ENCODE peak calls at places on chromosomes 11 and 22, in eight cellular contexts. L is kidney epithelial cell; C is nucleus accumbens; Q is Caki2; E is activated effector memory CD4-positive, alpha-beta T cell treated with anti-CD3 and anti-CD28 coated beads, Interleukin-2, amount 50 U/mL, for 16 hours; G is stimulated activated CD8-positive, alpha-beta memory T cell treated with anti-CD3 and anti-CD28 coated beads, Interleukin-15, amount 100 ng/mL, for 1 hour; R is posterior cingulate gyrus; V is pancreas. T is an unnamed sample.

GRCh38 chr11:24312464-24313238 is 184.2 kb upstream of the LUZP2 start:
- DNase-seq in L (no peak), C (no peak), Q (no peak), E (no peak), G (no peak), R (no peak), V (no peak), T (no peak)

GRCh38 chr11:19829109-19829790 is 116.6 kb downstream of the NAV2 start:
- DNase-seq in L (no peak), C (no peak), Q (no peak), E (no peak), G (no peak), R (no peak), V (no peak), T (no peak)

GRCh38 chr11:1117970-1118369 is 39.8 kb upstream of the MUC5AC start:
- DNase-seq in L (no peak), C (no peak), Q (no peak), E (peak; percentile 53), G (no peak), R (no peak), V (no peak), T (no peak)

GRCh38 chr11:117000039-117000740 is 98.0 kb downstream of the SIK3 start:
- DNase-seq in L (no peak), C (no peak), Q (no peak), E (no peak), G (no peak), R (no peak), V (no peak), T (no peak)

GRCh38 chr11:16774920-16775603 is 36.6 kb downstream of the C11orf58 start:
- DNase-seq in L (no peak), C (no peak), Q (no peak), E (peak; percentile 25), G (no peak), R (no peak), V (no peak), T (no peak)

GRCh38 chr11:61657566-61657965 is 22.6 kb upstream of the DAGLA start:
- DNase-seq in L (no peak), C (no peak), Q (peak; percentile 63), E (no peak), G (no peak), R (no peak), V (peak; percentile 37), T (no peak)

GRCh38 chr11:34784318-34784841 is 131.8 kb downstream of the APIP start:
- DNase-seq in L (no peak), C (no peak), Q (no peak), E (no peak), G (no peak), R (no peak), V (no peak), T (no peak)

GRCh38 chr11:95108159-95108611 is 18.5 kb downstream of the ENDOD1 start:
- DNase-seq in L (no peak), C (no peak), Q (no peak), E (no peak), G (no peak), R (peak; percentile 45), V (no peak), T (peak; percentile 59)

GRCh38 chr11:6321961-6322362 is 1.7 kb upstream of the CAVIN3 start:
- DNase-seq in L (no peak), C (no peak), Q (peak; percentile 31), E (no peak), G (no peak), R (no peak), V (no peak), T (peak; percentile 28)

GRCh38 chr11:69339041-69339733 is 45.2 kb downstream of the MYEOV start:
- DNase-seq in L (no peak), C (no peak), Q (no peak), E (no peak), G (no peak), R (no peak), V (no peak), T (no peak)

GRCh38 chr22:29737251-29738117 is 17.7 kb downstream of the CABP7 start:
- DNase-seq in L (no peak), C (peak; percentile 15), Q (no peak), E (no peak), G (no peak), R (no peak), V (no peak), T (no peak)

GRCh38 chr11:94747136-94748110 is 20.7 kb upstream of the AMOTL1 start:
- DNase-seq in L (no peak), C (no peak), Q (peak; percentile 71), E (no peak), G (no peak), R (no peak), V (no peak), T (no peak)

GRCh38 chr11:61728940-61729219 is 23.6 kb upstream of the MYRF start:
- DNase-seq in L (peak; percentile 79), C (no peak), Q (peak; percentile 88), E (no peak), G (no peak), R (no peak), V (no peak), T (no peak)

GRCh38 chr11:898160-898517 is 12.5 kb downstream of the CHID1 start:
- DNase-seq in L (no peak), C (no peak), Q (peak; percentile 35), E (no peak), G (no peak), R (no peak), V (no peak), T (no peak)

GRCh38 chr22:49014227-49015201 is 813.2 kb downstream of the BRD1 start:
- DNase-seq in L (no peak), C (no peak), Q (no peak), E (peak; percentile 36), G (no peak), R (no peak), V (no peak), T (no peak)

GRCh38 chr11:116078101-116078561 is 573.9 kb upstream of the CADM1 start:
- DNase-seq in L (no peak), C (no peak), Q (no peak), E (no peak), G (no peak), R (no peak), V (no peak), T (no peak)

GRCh38 chr22:30170126-30170525 is 76.4 kb downstream of the LIF start:
- DNase-seq in L (no peak), C (no peak), Q (no peak), E (no peak), G (no peak), R (no peak), V (no peak), T (no peak)

GRCh38 chr22:42691440-42691839 is 29.2 kb downstream of the A4GALT start:
- DNase-seq in L (no peak), C (no peak), Q (no peak), E (no peak), G (no peak), R (no peak), V (no peak), T (no peak)

GRCh38 chr22:49019737-49020136 is 807.9 kb downstream of the BRD1 start:
- DNase-seq in L (no peak), C (no peak), Q (no peak), E (peak; percentile 42), G (no peak), R (no peak), V (peak; percentile 7), T (no peak)

GRCh38 chr22:31039393-31039792 is 41.7 kb upstream of the SMTN start:
- DNase-seq in L (no peak), C (no peak), Q (no peak), E (no peak), G (no peak), R (no peak), V (no peak), T (no peak)

GRCh38 chr22:37519268-37520195 is at the start of gene CARD10:
- DNase-seq in L (no peak), C (no peak), Q (peak; percentile 48), E (no peak), G (no peak), R (no peak), V (no peak), T (no peak)

GRCh38 chr11:77129069-77129840 is 1.2 kb downstream of the MYO7A start:
- DNase-seq in L (no peak), C (no peak), Q (no peak), E (no peak), G (no peak), R (no peak), V (no peak), T (no peak)

GRCh38 chr22:20268350-20269012 is 363 bp upstream of the RTN4R start:
- DNase-seq in L (no peak), C (no peak), Q (peak; percentile 50), E (peak; percentile 81), G (peak; percentile 24), R (no peak), V (peak; percentile 51), T (peak; percentile 77)

GRCh38 chr22:48899523-48900326 is 927.9 kb downstream of the BRD1 start:
- DNase-seq in L (no peak), C (no peak), Q (no peak), E (peak; percentile 53), G (no peak), R (no peak), V (no peak), T (no peak)

GRCh38 chr22:41939981-41940852 is 6.7 kb downstream of the CENPM start:
- DNase-seq in L (no peak), C (peak; percentile 28), Q (no peak), E (peak; percentile 98), G (peak; percentile 93), R (no peak), V (no peak), T (no peak)

GRCh38 chr11:66329165-66329673 is 7.0 kb downstream of the RIN1 start:
- DNase-seq in L (no peak), C (no peak), Q (no peak), E (no peak), G (no peak), R (no peak), V (no peak), T (no peak)

GRCh38 chr11:78187366-78188011 is 937 bp downstream of the KCTD21 start:
- DNase-seq in L (no peak), C (no peak), Q (no peak), E (no peak), G (no peak), R (no peak), V (no peak), T (no peak)

GRCh38 chr11:19232910-19233503 is 7.7 kb downstream of the E2F8 start:
- DNase-seq in L (peak; percentile 72), C (no peak), Q (peak; percentile 31), E (no peak), G (no peak), R (no peak), V (no peak), T (no peak)

GRCh38 chr11:11027271-11027670 is 169.4 kb upstream of the ZBED5 start:
- DNase-seq in L (no peak), C (no peak), Q (no peak), E (no peak), G (no peak), R (no peak), V (no peak), T (no peak)

GRCh38 chr11:57100638-57101312 is 81.0 kb upstream of the LRRC55 start:
- DNase-seq in L (no peak), C (no peak), Q (no peak), E (no peak), G (no peak), R (no peak), V (no peak), T (no peak)

GRCh38 chr22:23899042-23899745 is 5.0 kb downstream of the MIF start:
- DNase-seq in L (no peak), C (no peak), Q (no peak), E (no peak), G (no peak), R (no peak), V (no peak), T (no peak)

GRCh38 chr11:16806791-16807190 is 68.3 kb downstream of the C11orf58 start:
- DNase-seq in L (no peak), C (no peak), Q (no peak), E (no peak), G (no peak), R (no peak), V (no peak), T (no peak)

GRCh38 chr11:128862913-128863660 is 4.0 kb downstream of the KCNJ1 start:
- DNase-seq in L (peak; percentile 26), C (no peak), Q (peak; percentile 13), E (no peak), G (no peak), R (no peak), V (no peak), T (no peak)

GRCh38 chr11:62881579-62882427 is 1.1 kb downstream of the SLC3A2 start:
- DNase-seq in L (peak; percentile 84), C (peak; percentile 85), Q (peak; percentile 96), E (peak; percentile 98), G (peak; percentile 93), R (peak; percentile 81), V (peak; percentile 95), T (no peak)